ENCODE peak calls at places on chromosomes 3 and 15, in six cellular contexts. I, G, S, J, K and T are unnamed samples. For H3K27me3, the result is how much of the 10 kb centered on the place peaks cover.

GRCh38 chr3:107208100-107208499 is 169.1 kb upstream of the CCDC54 start:
- DNase-seq in I (peak), G (peak), S (no peak), J (peak), K (no peak), T (peak)

GRCh38 chr15:29024681-29025080 is 138.9 kb downstream of the APBA2 start:
- DNase-seq in I (no peak), G (no peak), S (no peak), J (no peak), K (no peak), T (no peak)

GRCh38 chr3:12049675-12050074 is 45.5 kb downstream of the SYN2 start:
- DNase-seq in I (no peak), G (no peak), S (no peak), J (no peak), K (no peak), T (peak)

GRCh38 chr3:115146032-115146417 is 1.1 kb downstream of the ZBTB20 start:
- DNase-seq in I (peak), G (peak), S (peak), J (peak), K (peak), T (peak)

GRCh38 chr3:12954891-12955650 is 113.7 kb upstream of the RPL32 start:
- DNase-seq in I (peak), G (peak), S (no peak), J (no peak), K (no peak), T (no peak)

GRCh38 chr15:88243895-88244787 is 12.4 kb downstream of the NTRK3 start:
- DNase-seq in I (no peak), G (peak), S (peak), J (peak), K (no peak), T (no peak)

GRCh38 chr3:23439080-23439479 is 236.0 kb downstream of the UBE2E2 start:
- DNase-seq in I (no peak), G (no peak), S (no peak), J (no peak), K (no peak), T (no peak)

GRCh38 chr3:182989566-182989965 is 9.2 kb upstream of the DCUN1D1 start:
- DNase-seq in I (no peak), G (no peak), S (no peak), J (no peak), K (no peak), T (no peak)

GRCh38 chr3:9192238-9192637 is 57.2 kb downstream of the SRGAP3 start:
- DNase-seq in I (no peak), G (no peak), S (no peak), J (no peak), K (no peak), T (no peak)

GRCh38 chr3:50464578-50464977 is 38.9 kb downstream of the CACNA2D2 start:
- DNase-seq in I (no peak), G (no peak), S (no peak), J (no peak), K (no peak), T (no peak)

GRCh38 chr3:157104521-157104920 is 55.4 kb downstream of the CCNL1 start:
- DNase-seq in I (no peak), G (no peak), S (no peak), J (no peak), K (no peak), T (no peak)

GRCh38 chr3:142225885-142226215 is 465 bp upstream of the GK5 start:
- DNase-seq in I (no peak), G (no peak), S (no peak), J (no peak), K (no peak), T (no peak)

GRCh38 chr3:52005571-52005986 is 9.9 kb upstream of the RPL29 start:
- DNase-seq in I (peak), G (no peak), S (peak), J (no peak), K (no peak), T (no peak)

GRCh38 chr15:66004618-66005262 is 135.4 kb downstream of the RAB11A start:
- DNase-seq in I (no peak), G (no peak), S (peak), J (no peak), K (no peak), T (no peak)

GRCh38 chr3:80190051-80190450 is 422.3 kb upstream of the ROBO1 start:
- DNase-seq in I (no peak), G (no peak), S (no peak), J (no peak), K (no peak), T (peak)

GRCh38 chr3:194998948-194999347 is 272.0 kb downstream of the XXYLT1 start:
- DNase-seq in I (no peak), G (no peak), S (no peak), J (no peak), K (no peak), T (no peak)

GRCh38 chr3:69389520-69390248 is 3.8 kb upstream of the FRMD4B start:
- DNase-seq in I (no peak), G (no peak), S (no peak), J (no peak), K (no peak), T (no peak)

GRCh38 chr3:161274691-161275298 is 53.7 kb downstream of the NMD3 start:
- DNase-seq in I (peak), G (peak), S (peak), J (peak), K (peak), T (peak)

GRCh38 chr3:20225769-20226168 is 39.8 kb upstream of the SGO1 start:
- DNase-seq in I (no peak), G (no peak), S (no peak), J (peak), K (no peak), T (no peak)

GRCh38 chr15:54046093-54046492 is 67.9 kb downstream of the UNC13C start:
- DNase-seq in I (no peak), G (no peak), S (no peak), J (no peak), K (no peak), T (no peak)

GRCh38 chr3:126179825-126180476 is 435 bp downstream of the ALDH1L1 start:
- DNase-seq in I (peak), G (no peak), S (no peak), J (no peak), K (no peak), T (no peak)

GRCh38 chr3:12832350-12833225 is 8.8 kb downstream of the RPL32 start:
- DNase-seq in I (no peak), G (no peak), S (no peak), J (no peak), K (no peak), T (no peak)

GRCh38 chr3:11654166-11654565 is 10.5 kb upstream of the VGLL4 start:
- DNase-seq in I (no peak), G (no peak), S (no peak), J (no peak), K (no peak), T (no peak)

GRCh38 chr3:33181229-33181628 is 37.4 kb downstream of the SUSD5 start:
- DNase-seq in I (no peak), G (no peak), S (no peak), J (no peak), K (no peak), T (no peak)

GRCh38 chr15:48972750-48973503 is 9.2 kb upstream of the SHC4 start:
- DNase-seq in I (no peak), G (no peak), S (no peak), J (no peak), K (no peak), T (no peak)

GRCh38 chr15:33329457-33329856 is 18.7 kb downstream of the RYR3 start:
- DNase-seq in I (no peak), G (no peak), S (no peak), J (no peak), K (no peak), T (no peak)
- H3K27me3 ChIP-seq in I (under half), G (under half), S (under half), J (half or more), K (under half), T (under half)

GRCh38 chr3:188817103-188817919 is 354.5 kb upstream of the TPRG1 start:
- DNase-seq in I (no peak), G (no peak), S (no peak), J (no peak), K (no peak), T (no peak)

GRCh38 chr3:188817920-188818239 is 353.9 kb upstream of the TPRG1 start:
- DNase-seq in I (no peak), G (no peak), S (no peak), J (no peak), K (no peak), T (no peak)

GRCh38 chr3:188818282-188818681 is 353.5 kb upstream of the TPRG1 start:
- DNase-seq in I (no peak), G (no peak), S (no peak), J (no peak), K (no peak), T (no peak)

GRCh38 chr3:188821998-188822397 is 349.8 kb upstream of the TPRG1 start:
- DNase-seq in I (no peak), G (no peak), S (no peak), J (no peak), K (no peak), T (no peak)

DNA sequence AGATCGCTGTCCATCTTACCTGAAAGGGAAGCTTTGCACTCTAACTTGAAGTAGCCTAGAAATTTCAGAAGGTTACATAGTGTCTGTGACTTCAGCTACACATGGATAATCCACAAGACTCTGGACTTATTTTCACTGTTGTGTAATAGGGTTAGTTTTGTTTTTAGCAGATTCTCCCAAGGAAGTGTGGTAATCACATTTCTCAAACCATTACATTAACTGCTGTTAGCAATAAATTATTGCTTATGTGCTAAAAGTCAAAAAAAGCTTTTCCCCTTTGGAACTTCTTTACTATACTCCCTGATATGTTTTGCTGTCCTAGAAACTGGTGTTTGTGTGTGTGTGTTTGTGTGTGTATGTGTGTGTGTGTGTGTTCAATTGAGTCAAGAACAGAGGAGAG is 351.8 kb upstream of the TPRG1 start:
- DNase-seq in I (no peak), G (no peak), S (no peak), J (no peak), K (no peak), T (no peak)
- H3K27me3 ChIP-seq in I (under half), G (under half), S (under half), J (under half), K (under half), T (under half)

GRCh38 chr3:10470120-10470665 is 35.2 kb downstream of the ATP2B2 start:
- DNase-seq in I (no peak), G (no peak), S (no peak), J (no peak), K (no peak), T (no peak)
- H3K27me3 ChIP-seq in I (under half), G (under half), S (under half), J (under half), K (under half), T (under half)

GRCh38 chr3:25485673-25486072 is 57.6 kb downstream of the RARB start:
- DNase-seq in I (no peak), G (no peak), S (no peak), J (no peak), K (no peak), T (no peak)
- H3K27me3 ChIP-seq in I (under half), G (under half), S (under half), J (under half), K (under half), T (under half)

GRCh38 chr3:184537885-184538599 is 23.5 kb upstream of the EPHB3 start:
- DNase-seq in I (peak), G (no peak), S (no peak), J (no peak), K (no peak), T (no peak)

GRCh38 chr3:184538600-184539431 is 22.8 kb upstream of the EPHB3 start:
- DNase-seq in I (peak), G (no peak), S (no peak), J (no peak), K (no peak), T (no peak)

GRCh38 chr3:184531580-184532290 is 29.9 kb upstream of the EPHB3 start:
- DNase-seq in I (no peak), G (no peak), S (no peak), J (no peak), K (no peak), T (no peak)

DNA sequence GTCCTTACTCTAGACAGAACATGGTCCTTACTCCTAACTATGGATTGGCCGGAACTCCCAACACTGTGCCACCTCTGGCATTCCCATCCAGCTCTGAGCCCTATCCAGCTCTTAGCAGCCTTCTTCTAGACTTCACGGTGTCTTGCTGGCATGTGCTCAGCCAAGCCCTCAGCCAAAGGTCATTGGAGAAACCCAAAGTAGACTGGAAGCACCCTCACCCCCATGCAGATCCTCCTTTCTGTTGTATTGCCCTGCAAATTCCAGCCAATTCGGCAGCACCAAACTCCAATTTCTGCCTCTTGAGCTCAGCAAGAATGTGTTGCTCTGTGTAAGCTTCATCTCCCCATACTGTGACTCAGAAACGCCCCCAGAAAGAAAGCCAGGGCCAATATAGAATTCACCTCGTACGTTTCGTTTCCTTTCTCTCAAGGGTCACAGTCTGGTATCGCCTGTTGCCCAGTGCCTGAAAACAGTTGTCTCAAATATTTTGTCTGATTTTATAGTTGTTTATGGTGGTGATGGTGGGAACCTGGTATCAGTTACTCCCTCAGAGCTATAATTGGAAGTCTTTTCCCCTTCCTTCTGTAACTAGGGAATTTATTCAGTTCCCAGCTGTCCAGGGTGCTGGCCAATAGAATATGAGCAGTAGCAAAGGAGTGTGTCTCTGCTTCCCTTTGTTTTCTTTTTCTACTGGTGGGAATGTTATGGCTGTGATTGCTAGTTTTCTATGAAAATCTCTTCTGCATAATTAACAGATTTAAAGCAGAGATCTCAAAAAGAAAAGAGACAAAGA is 28.4 kb upstream of the EPHB3 start:
- DNase-seq in I (no peak), G (no peak), S (no peak), J (no peak), K (no peak), T (no peak)
- H3K27me3 ChIP-seq in I (under half), G (under half), S (under half), J (under half), K (under half), T (under half)

GRCh38 chr3:123028233-123028828 is 768 bp upstream of the SEMA5B start:
- DNase-seq in I (peak), G (peak), S (peak), J (peak), K (no peak), T (peak)
- H3K27me3 ChIP-seq in I (under half), G (under half), S (under half), J (under half), K (under half), T (half or more)